ENCODE peak calls at places on chromosomes 4 and X, in six cellular contexts. L, X, B, H, V and I are unnamed samples.

GRCh38 chr4:150265806-150266205 is 187.6 kb downstream of the DCLK2 start:
- DNase-seq in L (no peak), X (no peak), B (no peak), H (no peak), V (no peak), I (no peak)

GRCh38 chr4:146245899-146246298 is 31.6 kb downstream of the REELD1 start:
- DNase-seq in L (no peak), X (no peak), B (no peak), H (no peak), V (no peak), I (no peak)

GRCh38 chrX:107567370-107567769 is 60.9 kb upstream of the PRPS1 start:
- DNase-seq in L (no peak), X (no peak), B (no peak), H (no peak), V (no peak), I (no peak)

GRCh38 chr4:174284181-174284886 is 623 bp downstream of the CEP44 start:
- DNase-seq in L (peak), X (no peak), B (no peak), H (no peak), V (peak), I (peak)

GRCh38 chr4:1269209-1269608 is 20.3 kb upstream of the CTBP1 start:
- DNase-seq in L (no peak), X (no peak), B (no peak), H (no peak), V (no peak), I (no peak)

GRCh38 chr4:112145820-112146813 is 863 bp downstream of the FAM241A start:
- DNase-seq in L (peak), X (no peak), B (no peak), H (peak), V (no peak), I (peak)

GRCh38 chr4:3237711-3238560 is 11.0 kb upstream of the MSANTD1 start:
- DNase-seq in L (no peak), X (no peak), B (no peak), H (no peak), V (no peak), I (no peak)

GRCh38 chr4:13548984-13549546 is 4.8 kb upstream of the NKX3-2 start:
- DNase-seq in L (peak), X (peak), B (peak), H (peak), V (peak), I (peak)

GRCh38 chrX:95703696-95704095 is 980.9 kb upstream of the DIAPH2 start:
- DNase-seq in L (no peak), X (no peak), B (no peak), H (no peak), V (no peak), I (peak)

GRCh38 chr4:154506253-154506652 is 14.7 kb upstream of the DCHS2 start:
- DNase-seq in L (no peak), X (no peak), B (no peak), H (no peak), V (no peak), I (peak)

GRCh38 chr4:48578132-48578964 is 88.3 kb downstream of the ZAR1 start:
- DNase-seq in L (peak), X (peak), B (peak), H (peak), V (no peak), I (peak)

GRCh38 chrX:37787353-37787869 is 7.6 kb downstream of the CYBB start:
- DNase-seq in L (no peak), X (no peak), B (no peak), H (no peak), V (no peak), I (no peak)

GRCh38 chr4:86603486-86603885 is 9.4 kb downstream of the PTPN13 start:
- DNase-seq in L (no peak), X (no peak), B (no peak), H (no peak), V (no peak), I (no peak)

GRCh38 chr4:186852964-186853391 is 129.3 kb upstream of the FAT1 start:
- DNase-seq in L (no peak), X (no peak), B (no peak), H (no peak), V (no peak), I (no peak)

DNA sequence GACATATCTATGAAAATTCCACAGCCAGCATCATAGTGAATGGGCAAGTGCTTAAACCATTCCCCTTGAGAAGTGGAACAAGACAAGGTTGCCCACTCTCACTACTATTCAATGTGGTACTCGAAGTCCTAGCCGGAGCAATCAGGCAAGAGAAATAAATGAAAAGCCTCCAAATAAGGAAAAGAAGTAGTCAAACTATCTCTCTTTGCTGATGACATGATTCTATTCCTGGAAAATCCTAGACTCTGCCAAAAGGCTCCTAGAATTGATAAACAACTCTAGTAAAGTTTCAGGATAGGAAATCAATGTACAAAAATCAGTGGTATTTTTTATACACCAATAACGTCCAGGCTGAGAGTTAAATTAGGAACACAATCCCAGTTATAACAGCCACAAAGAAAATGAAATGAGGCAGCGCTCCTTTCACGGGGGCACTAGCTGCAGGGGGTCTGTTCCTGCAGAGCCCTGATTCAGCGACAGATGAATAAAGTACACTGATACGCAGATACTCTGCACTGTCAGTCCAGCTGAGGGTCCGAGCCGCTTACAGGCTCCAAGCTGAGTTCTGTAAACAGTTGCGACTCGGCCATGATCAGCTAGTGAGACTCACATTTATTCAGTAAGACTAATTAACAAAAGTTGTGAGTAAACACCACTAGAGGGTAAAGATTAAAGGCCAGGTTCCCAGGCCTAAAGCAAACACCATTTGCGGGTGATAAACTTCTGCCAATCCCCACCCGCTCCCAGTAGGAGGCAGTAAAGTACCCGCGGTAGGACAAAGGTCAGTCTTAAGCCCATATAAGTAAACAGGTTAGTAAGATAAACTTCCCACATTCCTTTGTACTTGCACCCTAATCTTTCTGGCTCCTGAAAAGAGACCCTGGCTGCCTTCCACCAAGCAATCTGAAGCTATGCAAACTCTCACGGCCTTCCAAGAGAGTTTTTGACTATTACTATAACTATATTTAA is 290.6 kb upstream of the GRID2 start:
- DNase-seq in L (peak), X (no peak), B (no peak), H (peak), V (no peak), I (no peak)
- TF ChIP-seq CTCF in L (peak), X (no peak), B (no peak), H (peak), V (no peak), I (peak)

DNA sequence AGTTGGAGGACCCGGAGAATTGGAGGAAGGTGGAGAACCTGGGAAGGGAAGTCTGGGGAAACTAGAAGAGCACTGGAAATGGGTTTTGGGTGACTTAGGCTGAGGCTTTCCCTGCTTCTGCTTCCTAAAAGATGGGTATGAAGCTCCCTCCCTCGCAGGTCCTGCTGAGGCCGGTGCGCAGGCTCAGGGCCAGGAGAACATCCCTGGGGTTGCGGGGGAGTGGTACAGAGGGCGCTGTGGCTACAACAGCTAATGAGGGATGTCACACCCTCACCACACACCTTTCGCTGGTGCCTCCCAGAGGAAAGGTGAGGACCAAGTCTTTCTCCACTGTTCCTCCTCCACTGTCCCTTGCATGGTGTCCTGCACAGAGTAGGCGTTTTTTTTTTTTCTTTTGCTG is 15.8 kb downstream of the APLN start:
- DNase-seq in L (no peak), X (no peak), B (no peak), H (no peak), V (no peak), I (no peak)
- H3K4me3 ChIP-seq in L (no peak), X (no peak), B (no peak), H (no peak), V (no peak), I (no peak)

GRCh38 chrX:135003876-135004623 is 13.3 kb downstream of the SMIM10 start:
- DNase-seq in L (peak), X (peak), B (no peak), H (peak), V (peak), I (peak)

GRCh38 chrX:134998246-134998645 is 7.5 kb downstream of the SMIM10 start:
- DNase-seq in L (no peak), X (no peak), B (no peak), H (no peak), V (no peak), I (no peak)

GRCh38 chrX:135000516-135000915 is 9.7 kb downstream of the SMIM10 start:
- DNase-seq in L (no peak), X (no peak), B (no peak), H (no peak), V (no peak), I (no peak)

DNA sequence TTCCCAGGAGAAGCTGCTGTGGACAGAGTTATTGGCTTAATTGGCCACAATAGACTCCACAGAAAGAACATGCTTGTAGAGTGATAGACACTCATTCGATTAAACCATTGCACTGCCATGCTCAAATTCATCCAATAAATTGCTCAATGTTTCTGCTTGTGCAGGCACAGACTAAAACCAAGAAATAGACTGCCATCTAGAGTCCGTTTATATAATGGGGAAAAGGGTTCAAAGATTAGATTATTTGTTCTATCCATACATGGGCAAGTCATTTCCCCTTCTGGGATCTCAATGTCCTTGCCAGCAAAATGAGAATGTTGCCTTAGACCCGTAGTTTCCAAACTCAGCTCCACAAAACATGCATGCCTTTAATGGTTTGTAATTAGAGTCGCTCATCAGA is 8.7 kb downstream of the SMIM10 start:
- DNase-seq in L (no peak), X (no peak), B (no peak), H (no peak), V (no peak), I (peak)
- TF ChIP-seq CTCF in L (peak), X (peak), B (no peak), H (peak), V (no peak), I (peak)

DNA sequence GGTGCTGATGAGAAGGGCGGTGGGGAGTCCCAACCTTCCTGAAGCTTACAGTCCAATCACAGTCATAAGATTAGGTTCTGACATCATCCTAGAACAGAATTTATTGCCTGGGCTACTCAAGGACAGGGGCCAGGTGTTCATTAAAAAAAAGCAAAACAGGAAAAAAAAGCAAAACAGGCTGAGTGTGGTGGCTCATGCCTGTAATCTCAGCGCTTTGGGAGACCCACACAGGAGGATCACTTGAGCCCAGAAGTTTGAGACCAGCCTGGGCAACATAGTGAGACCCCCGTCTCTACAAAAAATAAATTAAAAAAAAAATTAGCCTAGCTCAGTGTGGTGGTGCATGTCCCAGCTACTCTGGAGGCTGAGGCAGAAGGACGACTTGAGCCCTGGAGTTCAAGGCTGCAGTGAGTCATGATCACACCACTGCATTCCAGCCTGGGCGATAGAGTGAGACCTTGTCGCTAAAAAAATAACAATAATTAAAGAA is 3.0 kb downstream of the RAB9A start:
- DNase-seq in L (no peak), X (no peak), B (no peak), H (peak), V (no peak), I (no peak)
- H3K4me3 ChIP-seq in L (no peak), X (no peak), B (no peak), H (no peak), V (no peak), I (no peak)

GRCh38 chrX:44234116-44234515 is 109.4 kb downstream of the EFHC2 start:
- DNase-seq in L (no peak), X (no peak), B (no peak), H (no peak), V (no peak), I (no peak)
- TF ChIP-seq CTCF in L (no peak), X (no peak), B (no peak), H (no peak), V (no peak), I (no peak)

GRCh38 chr4:184402239-184402638 is 72.1 kb downstream of the IRF2 start:
- DNase-seq in L (no peak), X (no peak), B (no peak), H (no peak), V (no peak), I (no peak)
- H3K4me3 ChIP-seq in L (no peak), X (no peak), B (no peak), H (no peak), V (no peak), I (no peak)

GRCh38 chr4:5998333-5998936 is 19.8 kb downstream of the C4orf50 start:
- DNase-seq in L (peak), X (no peak), B (peak), H (peak), V (peak), I (peak)

GRCh38 chr4:5993876-5994811 is 24.1 kb downstream of the C4orf50 start:
- DNase-seq in L (no peak), X (no peak), B (no peak), H (no peak), V (no peak), I (no peak)

GRCh38 chr4:5993063-5993745 is 25.0 kb downstream of the C4orf50 start:
- DNase-seq in L (no peak), X (no peak), B (no peak), H (no peak), V (no peak), I (no peak)

GRCh38 chr4:5996641-5997040 is 21.6 kb downstream of the C4orf50 start:
- DNase-seq in L (no peak), X (no peak), B (no peak), H (no peak), V (no peak), I (no peak)

DNA sequence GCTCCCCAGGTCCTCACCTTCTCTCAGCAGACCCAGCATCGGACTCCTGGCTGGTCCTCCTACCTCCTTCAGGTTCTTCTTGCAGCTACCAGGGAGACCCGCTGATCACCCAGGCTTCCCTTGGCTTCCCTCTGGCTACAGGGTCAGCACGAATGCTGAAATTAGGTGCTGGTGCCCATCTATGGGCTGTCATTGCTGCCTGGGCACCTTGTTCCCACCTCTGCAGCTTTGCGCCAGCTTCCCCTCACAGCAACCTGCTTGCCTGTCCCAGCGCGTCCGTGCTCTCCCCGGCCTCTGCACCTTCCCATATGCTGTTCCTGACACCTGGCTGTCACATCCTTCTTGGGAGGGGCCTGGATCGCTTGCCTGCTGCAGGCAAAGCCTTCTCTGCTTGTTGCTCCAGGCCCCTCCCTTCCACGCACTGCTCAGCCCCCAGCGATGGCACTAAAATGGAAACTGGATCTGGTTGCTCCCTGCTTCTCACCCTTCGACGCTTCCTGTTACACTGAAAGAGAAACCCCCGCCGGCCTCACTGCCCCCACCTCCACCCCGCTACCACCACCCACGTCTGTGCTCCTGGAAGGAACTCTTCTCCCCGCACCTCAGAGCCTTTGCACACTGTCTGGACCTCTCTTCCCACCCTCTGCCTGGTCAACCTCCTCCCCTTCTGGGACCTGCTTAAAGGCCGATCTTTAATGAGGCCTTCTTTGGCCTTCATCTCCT is 22.2 kb downstream of the C4orf50 start:
- DNase-seq in L (no peak), X (no peak), B (no peak), H (no peak), V (no peak), I (no peak)
- TF ChIP-seq CTCF in L (no peak), X (no peak), B (no peak), H (no peak), V (no peak), I (no peak)

GRCh38 chrX:131779313-131779712 is 235.4 kb downstream of the OR13H1 start:
- DNase-seq in L (no peak), X (no peak), B (no peak), H (no peak), V (no peak), I (no peak)

GRCh38 chrX:131783555-131784338 is 239.4 kb upstream of the STK26 start:
- DNase-seq in L (peak), X (no peak), B (no peak), H (peak), V (no peak), I (no peak)

GRCh38 chrX:131778269-131779218 is 234.7 kb downstream of the OR13H1 start:
- DNase-seq in L (peak), X (no peak), B (no peak), H (peak), V (no peak), I (no peak)
- H3K4me3 ChIP-seq in L (no peak), X (no peak), B (no peak), H (no peak), V (no peak), I (no peak)

GRCh38 chrX:45557390-45557789 is 356.7 kb upstream of the DIPK2B start:
- DNase-seq in L (no peak), X (no peak), B (no peak), H (no peak), V (no peak), I (peak)
- TF ChIP-seq CTCF in L (no peak), X (no peak), B (no peak), H (no peak), V (no peak), I (peak)

GRCh38 chrX:106035064-106035463 is 3.5 kb downstream of the SERPINA7 start:
- DNase-seq in L (no peak), X (no peak), B (no peak), H (no peak), V (no peak), I (peak)

GRCh38 chrX:106039920-106040319 is 1.4 kb upstream of the SERPINA7 start:
- DNase-seq in L (no peak), X (no peak), B (no peak), H (peak), V (no peak), I (peak)

GRCh38 chrX:106038625-106039024 is at the start of gene SERPINA7:
- DNase-seq in L (no peak), X (no peak), B (no peak), H (no peak), V (no peak), I (no peak)

GRCh38 chrX:106036716-106037115 is 1.8 kb downstream of the SERPINA7 start:
- DNase-seq in L (no peak), X (no peak), B (no peak), H (no peak), V (no peak), I (no peak)

DNA sequence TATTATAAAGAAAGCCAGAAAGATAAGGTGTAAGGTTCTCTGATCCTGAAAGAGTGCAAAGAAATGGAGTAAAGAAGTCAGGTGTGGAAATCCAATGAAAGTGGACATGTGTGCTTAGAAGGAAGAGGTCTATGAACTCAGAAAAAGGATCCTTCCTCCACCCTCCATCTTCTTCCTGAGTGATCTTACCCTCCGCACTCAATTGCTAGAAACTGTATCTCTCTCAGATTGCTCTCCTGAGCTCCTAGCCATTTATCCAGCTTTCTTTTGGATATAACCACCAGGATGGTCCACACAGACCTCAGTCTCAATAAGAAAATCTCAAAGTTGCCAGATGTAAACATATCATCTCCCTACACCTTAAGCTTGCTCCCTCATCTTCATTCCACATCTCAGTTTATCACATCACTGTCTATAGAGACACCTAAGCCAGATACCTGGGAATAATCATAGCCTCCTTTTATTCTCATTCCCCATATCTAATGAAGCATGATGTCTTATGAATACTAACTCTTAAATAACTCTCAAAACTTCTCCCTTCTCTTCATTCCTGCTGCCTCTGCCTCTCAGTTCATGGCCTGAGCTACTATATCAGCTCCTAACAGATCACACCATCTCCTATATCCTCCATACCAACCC is 573 bp downstream of the SERPINA7 start:
- DNase-seq in L (no peak), X (no peak), B (no peak), H (no peak), V (no peak), I (no peak)
- H3K4me3 ChIP-seq in L (no peak), X (no peak), B (no peak), H (no peak), V (no peak), I (no peak)